ENCODE peak calls at places on chromosomes 13 and 19, in ten cellular contexts. M, F, K, G, X, W, C, U, S and R are unnamed samples.

GRCh38 chr19:28948531-28948930 is 264.4 kb downstream of the UQCRFS1 start:
- DNase-seq in M (no peak), F (no peak), K (no peak), G (no peak), X (no peak), W (no peak), C (no peak), U (no peak), S (no peak), R (no peak)

GRCh38 chr19:45406165-45406956 is at the start of gene POLR1G:
- DNase-seq in M (peak; percentile 88), F (peak; percentile 64), K (no peak), G (peak; percentile 87), X (peak; percentile 81), W (peak; percentile 92), C (peak; percentile 88), U (peak; percentile 75), S (peak; percentile 75), R (peak; percentile 78)

GRCh38 chr13:73849292-73849691 is 284.9 kb downstream of the KLF12 start:
- DNase-seq in M (peak; percentile 52), F (peak; percentile 47), K (no peak), G (peak; percentile 60), X (no peak), W (no peak), C (no peak), U (no peak), S (peak; percentile 52), R (no peak)

GRCh38 chr19:41701401-41702075 is 6.9 kb upstream of the CEACAM5 start:
- DNase-seq in M (peak; percentile 53), F (no peak), K (no peak), G (no peak), X (no peak), W (no peak), C (no peak), U (no peak), S (no peak), R (no peak)

GRCh38 chr19:42317535-42317934 is 4.4 kb downstream of the TMEM145 start:
- DNase-seq in M (no peak), F (no peak), K (no peak), G (no peak), X (no peak), W (no peak), C (no peak), U (no peak), S (no peak), R (no peak)

GRCh38 chr13:79267560-79267959 is 138.5 kb downstream of the RBM26 start:
- DNase-seq in M (no peak), F (no peak), K (no peak), G (no peak), X (no peak), W (no peak), C (no peak), U (no peak), S (no peak), R (no peak)

GRCh38 chr13:79043208-79043607 is 362.8 kb downstream of the RBM26 start:
- DNase-seq in M (no peak), F (no peak), K (no peak), G (no peak), X (no peak), W (no peak), C (no peak), U (no peak), S (no peak), R (no peak)

GRCh38 chr13:19601749-19602725 is 31.4 kb upstream of the MPHOSPH8 start:
- DNase-seq in M (peak; percentile 81), F (no peak), K (no peak), G (peak; percentile 87), X (peak; percentile 36), W (peak; percentile 74), C (peak; percentile 48), U (peak; percentile 21), S (peak; percentile 27), R (peak; percentile 38)

GRCh38 chr19:750640-751423 is at the start of gene MISP:
- DNase-seq in M (peak; percentile 95), F (no peak), K (no peak), G (no peak), X (no peak), W (peak; percentile 94), C (peak; percentile 61), U (peak; percentile 34), S (no peak), R (no peak)

GRCh38 chr13:20415694-20416107 is 110.0 kb downstream of the CRYL1 start:
- DNase-seq in M (no peak), F (no peak), K (no peak), G (no peak), X (no peak), W (no peak), C (no peak), U (no peak), S (no peak), R (no peak)

GRCh38 chr13:113369189-113369588 is 5.3 kb upstream of the GRTP1 start:
- DNase-seq in M (no peak), F (no peak), K (no peak), G (no peak), X (no peak), W (peak; percentile 70), C (no peak), U (no peak), S (no peak), R (no peak)

GRCh38 chr13:113367020-113367560 is 3.2 kb upstream of the GRTP1 start:
- DNase-seq in M (no peak), F (no peak), K (no peak), G (no peak), X (peak; percentile 8), W (peak; percentile 68), C (no peak), U (no peak), S (no peak), R (no peak)

GRCh38 chr13:113369881-113370280 is 6.0 kb upstream of the GRTP1 start:
- DNase-seq in M (no peak), F (no peak), K (no peak), G (no peak), X (no peak), W (peak; percentile 31), C (no peak), U (no peak), S (no peak), R (no peak)

GRCh38 chr13:113366031-113366588 is 2.2 kb upstream of the GRTP1 start:
- DNase-seq in M (no peak), F (no peak), K (no peak), G (no peak), X (peak; percentile 18), W (peak; percentile 70), C (no peak), U (no peak), S (peak; percentile 18), R (no peak)

DNA sequence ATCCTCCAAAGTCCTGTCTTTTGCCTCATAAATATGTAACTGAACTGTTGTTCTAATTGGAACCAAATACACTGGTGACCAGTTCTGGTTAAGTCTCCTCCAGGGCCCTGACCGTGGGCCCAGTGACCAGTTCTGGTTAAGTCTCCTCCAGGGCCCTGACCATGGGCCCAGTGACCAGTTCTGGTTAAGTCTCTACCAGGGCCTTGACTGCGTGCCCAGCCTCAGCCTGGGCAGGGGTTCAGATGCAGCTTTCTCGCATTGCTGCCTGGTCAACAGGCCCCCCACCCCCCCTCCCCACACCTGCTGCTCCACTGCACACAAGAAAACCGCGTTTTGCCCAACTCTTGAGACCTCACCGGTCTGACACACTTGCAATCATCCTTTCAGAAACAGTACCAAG is 3.8 kb upstream of the GRTP1 start:
- DNase-seq in M (no peak), F (no peak), K (no peak), G (no peak), X (peak; percentile 15), W (peak; percentile 54), C (no peak), U (peak; percentile 44), S (no peak), R (no peak)
- TF ChIP-seq CTCF in M (no peak), F (no peak), K (no peak), G (no peak), X (no peak), W (no peak), C (no peak), U (no peak), S (no peak), R (no peak)

GRCh38 chr19:48085904-48086864 is 24.4 kb downstream of the PLA2G4C start:
- DNase-seq in M (peak; percentile 46), F (no peak), K (no peak), G (no peak), X (no peak), W (no peak), C (peak; percentile 8), U (no peak), S (no peak), R (no peak)
- TF ChIP-seq CTCF in M (peak; percentile 50), F (peak; percentile 15), K (no peak), G (no peak), X (no peak), W (no peak), C (no peak), U (no peak), S (no peak), R (no peak)

GRCh38 chr13:37615271-37615670 is 16.7 kb upstream of the POSTN start:
- DNase-seq in M (no peak), F (no peak), K (no peak), G (no peak), X (no peak), W (no peak), C (peak; percentile 40), U (no peak), S (no peak), R (no peak)

GRCh38 chr13:37618554-37618953 is 20.0 kb upstream of the POSTN start:
- DNase-seq in M (no peak), F (peak; percentile 45), K (no peak), G (no peak), X (no peak), W (no peak), C (no peak), U (no peak), S (peak; percentile 84), R (no peak)

GRCh38 chr13:37617162-37617561 is 18.6 kb upstream of the POSTN start:
- DNase-seq in M (no peak), F (peak; percentile 90), K (no peak), G (no peak), X (no peak), W (no peak), C (peak; percentile 24), U (no peak), S (peak; percentile 80), R (no peak)

GRCh38 chr13:37621811-37622361 is 23.3 kb upstream of the POSTN start:
- DNase-seq in M (no peak), F (no peak), K (no peak), G (no peak), X (no peak), W (no peak), C (no peak), U (no peak), S (peak; percentile 84), R (no peak)

GRCh38 chr13:37616131-37616530 is 17.6 kb upstream of the POSTN start:
- DNase-seq in M (no peak), F (peak; percentile 22), K (no peak), G (no peak), X (no peak), W (no peak), C (no peak), U (no peak), S (peak; percentile 28), R (no peak)
- TF ChIP-seq CTCF in M (no peak), F (no peak), K (no peak), G (no peak), X (no peak), W (no peak), C (no peak), U (no peak), S (no peak), R (no peak)

DNA sequence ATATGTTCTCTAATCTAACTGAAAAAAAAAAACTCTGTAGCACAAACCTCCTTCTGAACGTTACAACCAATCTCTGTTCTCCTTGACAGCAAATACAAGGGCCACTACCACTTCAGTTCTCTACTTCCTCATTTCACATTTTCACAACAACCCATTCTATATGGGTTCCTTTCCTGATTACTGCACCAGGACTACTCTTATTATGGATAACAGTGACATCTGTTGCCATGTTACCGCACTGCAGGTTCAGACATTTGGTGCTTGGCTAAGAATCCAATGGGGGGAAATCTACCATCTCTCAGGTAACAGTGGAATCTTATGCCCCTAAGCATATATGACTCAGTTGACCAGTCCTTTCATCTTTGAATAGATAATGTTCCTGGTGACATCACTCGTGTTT is 11.6 kb upstream of the FPR3 start:
- DNase-seq in M (no peak), F (peak; percentile 8), K (no peak), G (peak; percentile 1), X (no peak), W (no peak), C (peak; percentile 78), U (no peak), S (no peak), R (no peak)
- TF ChIP-seq CTCF in M (no peak), F (peak; percentile 47), K (no peak), G (no peak), X (peak; percentile 15), W (no peak), C (peak; percentile 44), U (no peak), S (peak; percentile 25), R (peak; percentile 31)